ENCODE peak calls at places on chromosome 17, in six cellular contexts. One of them, this sample, is unnamed.

GRCh38 chr17:50219939-50220465 is 18.6 kb upstream of the COL1A1 start:
- ATAC-seq in GM12878: no peak
- ATAC-seq in Panc1: peak
- ATAC-seq in HepG2: peak
- ATAC-seq in upper lobe of left lung: no peak
- ATAC-seq in HCT116: no peak
- ATAC-seq in this sample: no peak

GRCh38 chr17:67374329-67375053 is 2.6 kb upstream of the PITPNC1 start:
- ATAC-seq in GM12878: peak
- ATAC-seq in Panc1: peak
- ATAC-seq in HepG2: peak
- ATAC-seq in upper lobe of left lung: peak
- ATAC-seq in HCT116: peak
- ATAC-seq in this sample: peak

GRCh38 chr17:72387969-72388368 is 267.1 kb downstream of the SOX9 start:
- ATAC-seq in GM12878: no peak
- ATAC-seq in Panc1: no peak
- ATAC-seq in HepG2: no peak
- ATAC-seq in upper lobe of left lung: no peak
- ATAC-seq in HCT116: no peak
- ATAC-seq in this sample: no peak

GRCh38 chr17:81329279-81329926 is 34.3 kb upstream of the SLC38A10 start:
- ATAC-seq in GM12878: peak
- ATAC-seq in Panc1: peak
- ATAC-seq in HepG2: peak
- ATAC-seq in upper lobe of left lung: peak
- ATAC-seq in HCT116: peak
- ATAC-seq in this sample: peak

GRCh38 chr17:43545383-43545632 is 832 bp downstream of the ETV4 start:
- ATAC-seq in GM12878: peak
- ATAC-seq in Panc1: peak
- ATAC-seq in HepG2: peak
- ATAC-seq in upper lobe of left lung: peak
- ATAC-seq in HCT116: no peak
- ATAC-seq in this sample: peak

GRCh38 chr17:21297026-21297520 is 12.6 kb downstream of the MAP2K3 start:
- ATAC-seq in GM12878: no peak
- ATAC-seq in Panc1: no peak
- ATAC-seq in HepG2: no peak
- ATAC-seq in upper lobe of left lung: no peak
- ATAC-seq in HCT116: no peak
- ATAC-seq in this sample: no peak

GRCh38 chr17:57727776-57728175 is 17.3 kb downstream of the CCDC182 start:
- ATAC-seq in GM12878: no peak
- ATAC-seq in Panc1: no peak
- ATAC-seq in HepG2: peak
- ATAC-seq in upper lobe of left lung: no peak
- ATAC-seq in HCT116: no peak
- ATAC-seq in this sample: no peak

GRCh38 chr17:68248199-68248825 is 469 bp downstream of the AMZ2 start:
- ATAC-seq in GM12878: peak
- ATAC-seq in Panc1: peak
- ATAC-seq in HepG2: no peak
- ATAC-seq in upper lobe of left lung: peak
- ATAC-seq in HCT116: peak
- ATAC-seq in this sample: peak

GRCh38 chr17:66337268-66337667 is 34.9 kb downstream of the PRKCA start:
- ATAC-seq in GM12878: no peak
- ATAC-seq in Panc1: no peak
- ATAC-seq in HepG2: no peak
- ATAC-seq in upper lobe of left lung: no peak
- ATAC-seq in HCT116: no peak
- ATAC-seq in this sample: no peak

GRCh38 chr17:20091161-20092029 is 82.2 kb downstream of the SPECC1 start:
- ATAC-seq in GM12878: no peak
- ATAC-seq in Panc1: no peak
- ATAC-seq in HepG2: no peak
- ATAC-seq in upper lobe of left lung: no peak
- ATAC-seq in HCT116: no peak
- ATAC-seq in this sample: peak

GRCh38 chr17:36132421-36132831 is 28.8 kb downstream of the CCL4 start:
- ATAC-seq in GM12878: peak
- ATAC-seq in Panc1: no peak
- ATAC-seq in HepG2: no peak
- ATAC-seq in upper lobe of left lung: no peak
- ATAC-seq in HCT116: no peak
- ATAC-seq in this sample: no peak

GRCh38 chr17:66507103-66507923 is 204.9 kb downstream of the PRKCA start:
- ATAC-seq in GM12878: no peak
- ATAC-seq in Panc1: peak
- ATAC-seq in HepG2: peak
- ATAC-seq in upper lobe of left lung: no peak
- ATAC-seq in HCT116: no peak
- ATAC-seq in this sample: peak

GRCh38 chr17:71188811-71189492 is 931.9 kb upstream of the SOX9 start:
- ATAC-seq in GM12878: no peak
- ATAC-seq in Panc1: no peak
- ATAC-seq in HepG2: no peak
- ATAC-seq in upper lobe of left lung: no peak
- ATAC-seq in HCT116: peak
- ATAC-seq in this sample: no peak

DNA sequence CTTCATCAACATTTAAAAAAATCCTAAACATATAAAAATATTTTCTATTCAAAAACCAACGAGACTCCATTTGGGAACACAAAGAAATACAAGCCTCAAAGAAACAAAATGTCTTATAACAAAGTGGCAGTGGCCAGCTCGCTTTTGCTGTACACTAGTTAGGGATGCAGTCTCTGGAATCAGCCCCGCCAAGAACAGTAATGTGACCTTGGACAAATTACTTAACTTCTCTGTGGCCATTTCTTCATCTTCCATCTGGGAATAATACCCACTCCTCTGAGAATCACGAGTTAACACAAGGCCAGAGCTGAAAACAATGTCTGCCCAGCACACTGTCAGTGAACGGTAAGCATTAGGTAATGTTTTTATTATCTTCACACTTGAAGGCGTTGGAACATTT is 5.6 kb downstream of the STAT5B start:
- ATAC-seq in GM12878: no peak
- ATAC-seq in Panc1: no peak
- ATAC-seq in HepG2: no peak
- ATAC-seq in upper lobe of left lung: no peak
- ATAC-seq in HCT116: no peak
- ATAC-seq in this sample: no peak
- TF ChIP-seq POLR2AphosphoS5 in GM12878: no peak
- TF ChIP-seq POLR2AphosphoS5 in Panc1: no peak
- TF ChIP-seq POLR2AphosphoS5 in HepG2: no peak
- TF ChIP-seq POLR2AphosphoS5 in upper lobe of left lung: no peak
- TF ChIP-seq POLR2AphosphoS5 in HCT116: no peak
- TF ChIP-seq POLR2AphosphoS5 in this sample: no peak

DNA sequence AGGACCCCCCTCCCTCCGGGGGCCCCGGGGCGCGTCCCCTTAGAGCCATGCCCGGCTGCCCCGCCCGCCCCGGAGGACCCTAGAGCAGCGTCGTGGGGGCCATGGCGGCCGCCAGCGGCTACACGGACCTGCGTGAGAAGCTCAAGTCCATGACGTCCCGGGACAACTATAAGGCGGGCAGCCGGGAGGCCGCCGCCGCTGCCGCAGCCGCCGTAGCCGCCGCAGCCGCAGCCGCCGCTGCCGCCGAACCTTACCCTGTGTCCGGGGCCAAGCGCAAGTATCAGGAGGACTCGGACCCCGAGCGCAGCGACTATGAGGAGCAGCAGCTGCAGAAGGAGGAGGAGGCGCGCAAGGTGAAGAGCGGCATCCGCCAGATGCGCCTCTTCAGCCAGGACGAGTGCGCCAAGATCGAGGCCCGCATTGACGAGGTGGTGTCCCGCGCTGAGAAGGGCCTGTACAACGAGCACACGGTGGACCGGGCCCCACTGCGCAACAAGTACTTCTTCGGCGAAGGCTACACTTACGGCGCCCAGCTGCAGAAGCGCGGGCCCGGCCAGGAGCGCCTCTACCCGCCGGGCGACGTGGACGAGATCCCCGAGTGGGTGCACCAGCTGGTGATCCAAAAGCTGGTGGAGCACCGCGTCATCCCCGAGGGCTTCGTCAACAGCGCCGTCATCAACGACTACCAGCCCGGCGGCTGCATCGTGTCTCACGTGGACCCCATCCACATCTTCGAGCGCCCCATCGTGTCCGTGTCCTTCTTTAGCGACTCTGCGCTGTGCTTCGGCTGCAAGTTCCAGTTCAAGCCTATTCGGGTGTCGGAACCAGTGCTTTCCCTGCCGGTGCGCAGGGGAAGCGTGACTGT is 747 bp downstream of the ALKBH5 start:
- ATAC-seq in GM12878: peak
- ATAC-seq in Panc1: no peak
- ATAC-seq in HepG2: peak
- ATAC-seq in upper lobe of left lung: no peak
- ATAC-seq in HCT116: no peak
- ATAC-seq in this sample: no peak
- TF ChIP-seq POLR2AphosphoS5 in GM12878: peak
- TF ChIP-seq POLR2AphosphoS5 in Panc1: no peak
- TF ChIP-seq POLR2AphosphoS5 in HepG2: no peak
- TF ChIP-seq POLR2AphosphoS5 in upper lobe of left lung: no peak
- TF ChIP-seq POLR2AphosphoS5 in HCT116: no peak
- TF ChIP-seq POLR2AphosphoS5 in this sample: peak

GRCh38 chr17:61221181-61221580 is 178.5 kb upstream of the TBX2 start:
- ATAC-seq in GM12878: no peak
- ATAC-seq in Panc1: no peak
- ATAC-seq in HepG2: no peak
- ATAC-seq in upper lobe of left lung: no peak
- ATAC-seq in HCT116: no peak
- ATAC-seq in this sample: no peak

GRCh38 chr17:61221597-61222471 is 177.8 kb upstream of the TBX2 start:
- ATAC-seq in GM12878: no peak
- ATAC-seq in Panc1: no peak
- ATAC-seq in HepG2: no peak
- ATAC-seq in upper lobe of left lung: no peak
- ATAC-seq in HCT116: no peak
- ATAC-seq in this sample: no peak

GRCh38 chr17:61217878-61218437 is 181.7 kb upstream of the TBX2 start:
- ATAC-seq in GM12878: no peak
- ATAC-seq in Panc1: no peak
- ATAC-seq in HepG2: no peak
- ATAC-seq in upper lobe of left lung: no peak
- ATAC-seq in HCT116: no peak
- ATAC-seq in this sample: no peak

GRCh38 chr17:61218438-61218837 is 181.2 kb upstream of the TBX2 start:
- ATAC-seq in GM12878: peak
- ATAC-seq in Panc1: peak
- ATAC-seq in HepG2: no peak
- ATAC-seq in upper lobe of left lung: no peak
- ATAC-seq in HCT116: no peak
- ATAC-seq in this sample: no peak

DNA sequence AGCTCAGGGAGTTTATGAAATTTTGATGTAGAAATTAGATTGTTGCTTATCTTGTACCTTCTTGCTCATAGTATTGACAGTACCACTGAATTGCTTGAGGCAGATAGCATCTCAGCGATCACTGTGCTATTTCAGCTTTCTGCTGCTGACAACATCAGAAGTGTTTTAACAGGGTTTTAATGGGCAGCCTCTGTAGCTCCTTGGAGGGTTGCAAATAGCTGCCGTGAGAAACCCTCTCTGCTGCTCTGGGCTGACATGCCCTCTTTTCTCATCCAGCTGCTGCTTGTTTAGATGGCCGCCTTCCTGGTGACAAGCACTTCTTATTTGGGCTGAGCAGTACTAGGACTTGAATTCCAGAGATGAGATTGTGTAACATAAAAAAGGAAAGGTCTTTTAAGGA is 180.2 kb upstream of the TBX2 start:
- ATAC-seq in GM12878: no peak
- ATAC-seq in Panc1: no peak
- ATAC-seq in HepG2: no peak
- ATAC-seq in upper lobe of left lung: peak
- ATAC-seq in HCT116: no peak
- ATAC-seq in this sample: peak
- TF ChIP-seq POLR2AphosphoS5 in GM12878: no peak
- TF ChIP-seq POLR2AphosphoS5 in Panc1: no peak
- TF ChIP-seq POLR2AphosphoS5 in HepG2: no peak
- TF ChIP-seq POLR2AphosphoS5 in upper lobe of left lung: no peak
- TF ChIP-seq POLR2AphosphoS5 in HCT116: no peak
- TF ChIP-seq POLR2AphosphoS5 in this sample: no peak

DNA sequence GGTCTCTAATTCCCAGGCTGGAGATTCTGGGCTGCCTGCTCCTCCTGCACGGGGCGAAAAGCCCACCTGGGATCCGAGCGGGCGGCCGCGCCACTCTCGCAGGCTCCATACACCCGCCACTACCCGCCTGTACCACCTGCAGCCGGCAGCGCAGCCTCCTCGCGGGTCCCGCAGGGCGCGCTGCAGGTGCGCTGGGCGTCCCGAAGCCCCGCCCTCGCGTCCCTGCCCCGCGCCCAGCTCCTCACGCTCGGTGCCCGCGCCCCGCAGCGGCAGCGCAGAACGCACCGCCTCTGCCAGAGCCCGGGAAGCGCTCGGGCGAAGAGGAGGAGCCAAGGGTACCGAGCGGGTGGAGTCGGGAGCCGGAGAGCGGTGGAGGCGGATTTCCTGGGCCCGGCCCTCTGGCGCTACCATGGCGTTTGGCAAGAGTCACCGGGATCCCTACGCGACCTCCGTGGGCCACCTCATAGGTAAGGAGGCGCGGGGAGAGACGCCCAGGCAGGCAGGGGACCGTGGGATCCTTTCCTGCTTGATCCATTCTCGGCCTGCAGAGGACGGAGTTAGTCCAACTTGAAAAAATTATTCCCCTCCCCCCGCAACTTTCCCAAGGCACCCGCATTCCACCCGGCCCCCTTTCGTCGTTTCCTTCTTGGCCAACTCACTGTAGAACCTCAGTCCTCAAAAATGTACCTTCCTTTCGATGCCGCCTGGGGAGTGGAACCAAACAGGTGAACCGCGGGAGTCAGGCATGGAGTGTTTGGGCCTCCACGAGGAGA is at the start of gene TOM1L1:
- ATAC-seq in GM12878: peak
- ATAC-seq in Panc1: peak
- ATAC-seq in HepG2: peak
- ATAC-seq in upper lobe of left lung: peak
- ATAC-seq in HCT116: peak
- ATAC-seq in this sample: peak
- TF ChIP-seq POLR2AphosphoS5 in GM12878: no peak
- TF ChIP-seq POLR2AphosphoS5 in Panc1: peak
- TF ChIP-seq POLR2AphosphoS5 in HepG2: peak
- TF ChIP-seq POLR2AphosphoS5 in upper lobe of left lung: no peak
- TF ChIP-seq POLR2AphosphoS5 in HCT116: peak
- TF ChIP-seq POLR2AphosphoS5 in this sample: peak

This sample was measured in gastroesophageal sphincter.